ENCODE peak calls at places on chromosomes 11 and 22, in five cellular contexts. B is G401, I is amygdala, K is T follicular helper cell, T is body of pancreas. P is an unnamed sample.

GRCh38 chr11:107591098-107591445 is at the start of gene ELMOD1:
- DNase-seq in B (peak; percentile 49), I (peak; percentile 57), K (no peak), T (peak; percentile 17), P (peak; percentile 14)

GRCh38 chr11:60785806-60786361 is 751 bp downstream of the MS4A10 start:
- DNase-seq in B (no peak), I (peak; percentile 11), K (no peak), T (no peak), P (no peak)

GRCh38 chr22:19970479-19971275 is 29.1 kb upstream of the TXNRD2 start:
- DNase-seq in B (peak; percentile 73), I (peak; percentile 58), K (peak; percentile 63), T (peak; percentile 65), P (peak; percentile 85)

GRCh38 chr11:123483465-123483864 is 53.4 kb downstream of the GRAMD1B start:
- DNase-seq in B (no peak), I (no peak), K (no peak), T (no peak), P (peak; percentile 15)

GRCh38 chr11:92311616-92312449 is 87.2 kb downstream of the FAT3 start:
- DNase-seq in B (no peak), I (no peak), K (no peak), T (no peak), P (no peak)

GRCh38 chr11:125170406-125171031 is 6.0 kb downstream of the PKNOX2 start:
- DNase-seq in B (no peak), I (no peak), K (no peak), T (peak; percentile 59), P (peak; percentile 40)

GRCh38 chr11:17770048-17770652 is 35.6 kb downstream of the KCNC1 start:
- DNase-seq in B (no peak), I (no peak), K (no peak), T (peak; percentile 58), P (peak; percentile 41)

GRCh38 chr11:134725939-134726639 is 314.0 kb upstream of the B3GAT1 start:
- DNase-seq in B (no peak), I (no peak), K (no peak), T (peak; percentile 59), P (no peak)

GRCh38 chr11:101003468-101003867 is 126.1 kb downstream of the PGR start:
- DNase-seq in B (no peak), I (no peak), K (no peak), T (no peak), P (no peak)

GRCh38 chr22:25363474-25363873 is 144.0 kb downstream of the CRYBB2 start:
- DNase-seq in B (no peak), I (no peak), K (no peak), T (no peak), P (no peak)

GRCh38 chr11:93330446-93330984 is at the start of gene DEUP1:
- DNase-seq in B (no peak), I (peak; percentile 10), K (no peak), T (peak; percentile 69), P (peak; percentile 53)

GRCh38 chr22:42764895-42765363 is 44.3 kb upstream of the A4GALT start:
- DNase-seq in B (no peak), I (no peak), K (no peak), T (no peak), P (no peak)

GRCh38 chr22:22835892-22836291 is 51.7 kb upstream of the IGLL5 start:
- DNase-seq in B (no peak), I (no peak), K (no peak), T (no peak), P (no peak)

GRCh38 chr11:65041206-65042035 is at the start of gene SAC3D1:
- DNase-seq in B (no peak), I (no peak), K (no peak), T (peak; percentile 66), P (peak; percentile 87)

GRCh38 chr22:35971418-35972119 is 57.1 kb downstream of the RBFOX2 start:
- DNase-seq in B (peak; percentile 48), I (no peak), K (no peak), T (no peak), P (no peak)

GRCh38 chr11:64610596-64610995 is 19.6 kb downstream of the SLC22A12 start:
- DNase-seq in B (no peak), I (no peak), K (no peak), T (no peak), P (no peak)

GRCh38 chr11:106917973-106918372 is 100.3 kb downstream of the GUCY1A2 start:
- DNase-seq in B (no peak), I (no peak), K (no peak), T (no peak), P (no peak)

P was measured in erythroblast.